ENCODE peak calls at places on chromosomes 1 and 21, in six cellular contexts. M, O, U, Y, T and L are unnamed samples.

GRCh38 chr1:147665521-147665920 is 4.8 kb downstream of the ACP6 start:
- DNase-seq in U (no peak), M (peak; percentile 22), Y (no peak), O (no peak), T (no peak), L (peak; percentile 53)

GRCh38 chr21:18970416-18970815 is 566.8 kb upstream of the TMPRSS15 start:
- DNase-seq in O (no peak), M (no peak), Y (no peak), U (no peak), T (no peak), L (no peak)

GRCh38 chr1:50704126-50704525 is 255.9 kb downstream of the FAF1 start:
- DNase-seq in Y (peak; percentile 38), O (peak; percentile 41), M (peak; percentile 25), U (peak; percentile 70), T (no peak), L (peak; percentile 27)

GRCh38 chr1:210523830-210524229 is 195.1 kb downstream of the HHAT start:
- DNase-seq in Y (no peak), M (no peak), T (no peak), O (no peak), U (no peak), L (no peak)

GRCh38 chr1:6824665-6825368 is 39.6 kb downstream of the CAMTA1 start:
- DNase-seq in M (no peak), T (no peak), Y (no peak), O (no peak), U (no peak), L (no peak)

GRCh38 chr1:197725044-197725443 is 50.2 kb downstream of the DENND1B start:
- DNase-seq in M (no peak), T (no peak), Y (peak; percentile 9), O (peak; percentile 31), U (peak; percentile 16), L (no peak)

GRCh38 chr21:25568230-25568629 is 39.1 kb downstream of the MRPL39 start:
- DNase-seq in U (no peak), O (peak; percentile 78), T (no peak), Y (no peak), M (no peak), L (no peak)

GRCh38 chr21:32597205-32597604 is 11.9 kb upstream of the TCP10L start:
- DNase-seq in Y (peak; percentile 93), U (no peak), O (peak; percentile 95), M (peak; percentile 12), T (no peak), L (no peak)

GRCh38 chr1:170162385-170163226 is 16.8 kb downstream of the NTMT2 start:
- DNase-seq in O (peak; percentile 96), U (no peak), Y (peak; percentile 9), M (no peak), T (no peak), L (no peak)

GRCh38 chr1:204409878-204410763 is 1.5 kb downstream of the PPP1R15B start:
- DNase-seq in Y (no peak), U (no peak), M (no peak), O (no peak), T (no peak), L (no peak)

GRCh38 chr1:20552728-20553571 is 577 bp downstream of the FAM43B start:
- DNase-seq in Y (no peak), U (no peak), T (no peak), O (peak; percentile 11), M (peak; percentile 35), L (peak; percentile 37)

GRCh38 chr1:45206808-45207624 is 611 bp upstream of the ZSWIM5 start:
- DNase-seq in Y (no peak), U (no peak), M (no peak), T (no peak), O (no peak), L (no peak)

GRCh38 chr21:46437096-46437498 is 21.6 kb upstream of the DIP2A start:
- DNase-seq in T (no peak), M (no peak), O (no peak), Y (no peak), U (no peak), L (no peak)

GRCh38 chr1:25780318-25781129 is 19.5 kb upstream of the SELENON start:
- DNase-seq in Y (peak; percentile 34), M (no peak), O (peak; percentile 49), U (no peak), T (no peak), L (no peak)

GRCh38 chr1:87399264-87399663 is 70.6 kb downstream of the LMO4 start:
- DNase-seq in U (no peak), O (no peak), T (no peak), M (no peak), Y (no peak), L (no peak)

GRCh38 chr21:38646213-38646837 is 148.0 kb upstream of the ERG start:
- DNase-seq in T (no peak), O (peak; percentile 66), Y (no peak), U (no peak), M (no peak), L (no peak)

GRCh38 chr1:10788592-10789006 is 7.8 kb downstream of the CASZ1 start:
- DNase-seq in M (peak; percentile 42), Y (peak; percentile 33), T (no peak), O (no peak), U (no peak), L (no peak)

GRCh38 chr1:165036403-165036802 is 320.1 kb downstream of the LMX1A start:
- DNase-seq in U (no peak), T (no peak), M (no peak), Y (no peak), O (no peak), L (no peak)

GRCh38 chr1:60960846-60961542 is 121.4 kb upstream of the NFIA start:
- DNase-seq in T (no peak), Y (no peak), O (no peak), U (no peak), M (no peak), L (no peak)

GRCh38 chr1:229070168-229070567 is 200.7 kb upstream of the RAB4A start:
- DNase-seq in Y (no peak), M (peak; percentile 79), O (peak; percentile 47), U (no peak), T (no peak), L (no peak)

GRCh38 chr1:162367073-162367472 is 9.6 kb downstream of the SPATA46 start:
- DNase-seq in U (no peak), M (no peak), T (no peak), Y (no peak), O (no peak), L (no peak)

GRCh38 chr1:110605901-110606783 is at the start of gene KCNA2:
- DNase-seq in M (no peak), T (no peak), Y (no peak), U (no peak), O (no peak), L (peak; percentile 66)

DNA sequence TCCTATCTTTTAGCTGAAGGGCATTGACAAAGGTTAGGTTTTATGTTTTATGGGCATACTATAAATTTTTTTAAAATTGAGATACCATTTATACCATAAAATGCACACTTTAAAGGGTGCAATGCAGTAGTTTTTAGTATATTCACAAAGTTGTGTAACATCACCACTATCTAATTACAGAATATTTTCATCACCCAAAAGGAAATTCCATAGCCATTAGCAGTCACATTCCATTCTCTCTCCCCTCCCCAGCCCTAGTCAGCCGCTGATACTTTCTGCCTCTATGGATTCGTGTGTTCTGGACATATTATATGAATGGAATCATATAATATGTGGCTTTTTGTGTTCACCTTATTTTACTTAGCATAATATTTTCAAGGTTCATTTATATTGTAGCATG is 135.8 kb upstream of the B3GALT2 start:
- DNase-seq in O (peak; percentile 84), T (no peak), M (no peak), Y (no peak), U (no peak), L (no peak)
- TF ChIP-seq BHLHE40 in O (no peak), T (no peak), M (no peak), Y (no peak), U (no peak), L (no peak)

GRCh38 chr1:100461222-100461621 is 76.7 kb upstream of the GPR88 start:
- DNase-seq in T (no peak), U (no peak), O (no peak), Y (no peak), M (no peak), L (no peak)

GRCh38 chr1:100462291-100463040 is 75.5 kb upstream of the GPR88 start:
- DNase-seq in Y (no peak), T (no peak), O (no peak), U (no peak), M (no peak), L (no peak)

GRCh38 chr1:100458925-100459814 is 78.8 kb upstream of the GPR88 start:
- DNase-seq in U (no peak), O (peak; percentile 82), M (peak; percentile 31), T (peak; percentile 55), Y (peak; percentile 66), L (peak; percentile 78)

GRCh38 chr1:100459815-100460114 is 78.2 kb upstream of the GPR88 start:
- DNase-seq in Y (no peak), M (no peak), U (no peak), T (no peak), O (no peak), L (no peak)

DNA sequence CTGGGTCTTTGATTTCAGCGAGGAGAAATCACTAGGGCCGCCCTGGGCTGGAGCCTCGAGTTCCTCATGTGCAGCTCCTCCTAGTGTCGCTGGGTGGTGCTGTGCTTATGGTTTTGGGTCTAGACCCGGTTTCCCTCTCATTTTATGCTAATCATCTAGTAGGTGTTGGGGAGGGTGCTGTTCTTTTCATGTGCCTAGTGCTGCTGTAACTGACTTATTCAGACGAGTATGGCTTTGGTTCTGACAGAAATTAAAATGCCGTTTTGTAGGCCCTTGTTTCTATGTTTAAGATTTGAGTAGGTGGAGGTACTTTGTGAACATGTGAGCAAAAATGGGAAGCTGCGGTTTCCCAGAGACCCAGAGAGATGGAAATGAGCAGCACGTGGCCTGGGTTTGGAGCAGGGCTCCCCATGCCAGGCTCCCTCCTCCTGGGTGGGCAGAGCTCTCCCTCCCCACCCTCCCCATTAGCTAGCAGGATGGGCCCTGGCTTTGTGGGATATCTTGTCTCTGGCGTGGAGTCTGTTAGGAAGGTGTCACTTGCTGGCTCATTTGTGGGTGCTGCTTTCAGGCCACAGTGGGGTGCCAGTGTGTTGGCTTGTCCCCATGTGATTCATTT is 74.0 kb upstream of the GPR88 start:
- DNase-seq in U (peak; percentile 49), M (peak; percentile 20), Y (peak; percentile 64), O (peak; percentile 64), T (no peak), L (peak; percentile 77)
- TF ChIP-seq BHLHE40 in U (no peak), M (no peak), Y (no peak), O (no peak), T (peak; percentile 10), L (no peak)

DNA sequence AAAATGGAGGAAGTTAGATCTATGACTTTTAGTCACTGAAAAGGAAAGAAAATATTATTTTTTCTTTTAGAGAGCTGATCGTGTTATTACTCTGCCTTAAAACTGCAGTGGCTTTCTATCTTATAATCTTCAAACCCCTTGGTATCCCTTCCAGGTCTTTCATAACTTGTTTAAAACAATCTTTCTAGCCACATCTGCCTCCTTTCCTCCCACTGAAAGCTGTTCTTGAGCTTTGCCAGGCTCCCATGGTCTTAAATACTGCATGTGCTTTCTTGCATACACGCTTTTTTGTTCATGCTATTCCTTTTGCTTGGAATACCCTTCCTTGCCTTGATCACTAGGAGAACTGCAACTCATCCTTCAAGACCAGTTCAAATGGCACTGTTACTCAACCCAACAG is 65.9 kb upstream of the GADD45A start:
- DNase-seq in M (no peak), T (no peak), U (no peak), O (no peak), Y (no peak), L (no peak)
- TF ChIP-seq BHLHE40 in M (no peak), T (no peak), U (no peak), O (no peak), Y (no peak), L (no peak)

DNA sequence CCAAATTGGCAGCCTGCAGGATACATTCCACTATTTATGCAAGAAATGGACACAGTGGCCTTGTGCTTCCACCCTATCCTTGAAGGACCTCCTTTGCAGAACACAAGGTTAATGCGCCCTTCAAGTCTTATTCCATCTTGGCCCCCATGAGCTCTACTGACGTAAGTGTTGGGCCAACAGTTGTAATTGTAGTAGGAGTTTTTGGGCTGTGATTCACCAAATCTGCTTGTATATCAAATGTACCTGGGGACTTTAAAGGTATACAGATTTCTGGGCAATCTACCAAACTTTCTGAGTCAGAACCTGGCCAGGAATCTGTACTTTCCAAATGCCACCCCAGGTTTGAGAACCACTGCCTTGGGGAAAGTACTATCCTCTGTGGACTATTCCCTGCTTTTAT is 100.9 kb upstream of the MARK1 start:
- DNase-seq in M (no peak), Y (no peak), O (no peak), T (no peak), U (no peak), L (no peak)
- TF ChIP-seq BHLHE40 in M (no peak), Y (no peak), O (no peak), T (no peak), U (no peak), L (no peak)